ENCODE peak calls at places on chromosomes 1 and 21, in five cellular contexts. X, O, J, Y and D are unnamed samples.

GRCh38 chr1:223831755-223832636 is 13.8 kb downstream of the TP53BP2 start:
- DNase-seq in X (no peak), O (no peak), J (no peak), Y (peak), D (no peak)

GRCh38 chr1:111204211-111204883 is 3.9 kb upstream of the DENND2D start:
- DNase-seq in X (no peak), O (no peak), J (peak), Y (peak), D (peak)

GRCh38 chr1:236322566-236323409 is 41.0 kb upstream of the ERO1B start:
- DNase-seq in X (peak), O (no peak), J (no peak), Y (no peak), D (no peak)

GRCh38 chr1:112058815-112059450 is 69.5 kb upstream of the KCND3 start:
- DNase-seq in X (peak), O (peak), J (no peak), Y (no peak), D (no peak)

GRCh38 chr1:117327008-117327407 is 40.2 kb upstream of the MAN1A2 start:
- DNase-seq in X (no peak), O (no peak), J (no peak), Y (no peak), D (no peak)

GRCh38 chr1:24872446-24872845 is 57.6 kb downstream of the RUNX3 start:
- DNase-seq in X (no peak), O (no peak), J (no peak), Y (no peak), D (no peak)

GRCh38 chr1:25550155-25550506 is 6.7 kb downstream of the LDLRAP1 start:
- DNase-seq in X (no peak), O (no peak), J (no peak), Y (no peak), D (no peak)

GRCh38 chr1:85146972-85147359 is 53.9 kb downstream of the SYDE2 start:
- DNase-seq in X (no peak), O (peak), J (no peak), Y (no peak), D (no peak)

GRCh38 chr1:105793541-105794146 is 1262.8 kb upstream of the PRMT6 start:
- DNase-seq in X (peak), O (peak), J (no peak), Y (peak), D (peak)

GRCh38 chr1:62336638-62337534 is 17.7 kb upstream of the KANK4 start:
- DNase-seq in X (no peak), O (no peak), J (no peak), Y (no peak), D (no peak)

GRCh38 chr1:160608941-160609340 is 29.6 kb upstream of the CD84 start:
- DNase-seq in X (no peak), O (no peak), J (no peak), Y (no peak), D (no peak)

GRCh38 chr1:189899686-189900495 is 577.8 kb downstream of the BRINP3 start:
- DNase-seq in X (no peak), O (no peak), J (no peak), Y (no peak), D (no peak)

GRCh38 chr1:183058835-183059234 is 35.6 kb downstream of the LAMC1 start:
- DNase-seq in X (no peak), O (no peak), J (no peak), Y (no peak), D (no peak)

GRCh38 chr1:2534775-2535387 is 4.8 kb upstream of the HES5 start:
- DNase-seq in X (no peak), O (no peak), J (no peak), Y (no peak), D (no peak)

GRCh38 chr1:10623391-10624145 is 148.8 kb downstream of the PEX14 start:
- DNase-seq in X (no peak), O (no peak), J (no peak), Y (no peak), D (no peak)

GRCh38 chr1:154519661-154520060 is 17.4 kb upstream of the SHE start:
- DNase-seq in X (no peak), O (no peak), J (no peak), Y (no peak), D (no peak)

GRCh38 chr1:234532511-234532922 is 53.5 kb upstream of the TARBP1 start:
- DNase-seq in X (no peak), O (no peak), J (no peak), Y (no peak), D (no peak)

GRCh38 chr1:47703161-47703825 is 265.4 kb downstream of the FOXD2 start:
- DNase-seq in X (no peak), O (no peak), J (no peak), Y (no peak), D (no peak)

GRCh38 chr1:5620997-5621396 is 371.2 kb downstream of the NPHP4 start:
- DNase-seq in X (no peak), O (peak), J (peak), Y (peak), D (peak)

GRCh38 chr21:41137401-41137800 is 30.6 kb upstream of the BACE2 start:
- DNase-seq in X (no peak), O (no peak), J (no peak), Y (no peak), D (no peak)
- TF ChIP-seq JUND in X (no peak), O (no peak), J (no peak), Y (no peak), D (no peak)

DNA sequence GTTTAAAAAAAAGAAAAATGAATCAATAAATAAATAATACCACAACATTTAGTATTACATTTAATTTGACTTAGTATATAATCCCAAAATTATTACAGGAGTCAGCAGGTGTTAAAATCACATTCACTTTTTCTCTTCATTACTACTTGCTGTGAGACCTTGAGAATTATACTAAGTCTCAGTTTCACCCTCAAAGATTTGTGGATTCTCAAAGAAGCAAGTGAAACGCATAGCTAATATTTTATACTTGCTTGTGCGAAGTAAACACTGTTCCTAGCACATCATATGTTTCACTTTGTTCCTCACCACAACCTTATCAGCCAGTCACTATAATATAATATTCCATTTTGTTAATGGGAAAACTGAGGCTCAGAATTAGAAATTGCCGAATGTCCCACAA is 4.0 kb downstream of the CLCA1 start:
- DNase-seq in X (no peak), O (no peak), J (no peak), Y (no peak), D (no peak)
- TF ChIP-seq JUND in X (no peak), O (no peak), J (no peak), Y (no peak), D (no peak)

GRCh38 chr1:180560200-180560867 is 1.6 kb downstream of the OVAAL start:
- DNase-seq in X (no peak), O (peak), J (no peak), Y (no peak), D (peak)

GRCh38 chr1:180558664-180559063 is at the start of gene OVAAL:
- DNase-seq in X (no peak), O (no peak), J (no peak), Y (no peak), D (no peak)

GRCh38 chr1:180551997-180552396 is 6.8 kb upstream of the OVAAL start:
- DNase-seq in X (no peak), O (no peak), J (no peak), Y (no peak), D (no peak)

GRCh38 chr1:180560868-180561600 is 2.3 kb downstream of the OVAAL start:
- DNase-seq in X (no peak), O (no peak), J (no peak), Y (no peak), D (no peak)

GRCh38 chr1:180555411-180555810 is 3.4 kb upstream of the OVAAL start:
- DNase-seq in X (no peak), O (no peak), J (no peak), Y (no peak), D (no peak)
- TF ChIP-seq JUND in X (no peak), O (no peak), J (no peak), Y (no peak), D (no peak)

DNA sequence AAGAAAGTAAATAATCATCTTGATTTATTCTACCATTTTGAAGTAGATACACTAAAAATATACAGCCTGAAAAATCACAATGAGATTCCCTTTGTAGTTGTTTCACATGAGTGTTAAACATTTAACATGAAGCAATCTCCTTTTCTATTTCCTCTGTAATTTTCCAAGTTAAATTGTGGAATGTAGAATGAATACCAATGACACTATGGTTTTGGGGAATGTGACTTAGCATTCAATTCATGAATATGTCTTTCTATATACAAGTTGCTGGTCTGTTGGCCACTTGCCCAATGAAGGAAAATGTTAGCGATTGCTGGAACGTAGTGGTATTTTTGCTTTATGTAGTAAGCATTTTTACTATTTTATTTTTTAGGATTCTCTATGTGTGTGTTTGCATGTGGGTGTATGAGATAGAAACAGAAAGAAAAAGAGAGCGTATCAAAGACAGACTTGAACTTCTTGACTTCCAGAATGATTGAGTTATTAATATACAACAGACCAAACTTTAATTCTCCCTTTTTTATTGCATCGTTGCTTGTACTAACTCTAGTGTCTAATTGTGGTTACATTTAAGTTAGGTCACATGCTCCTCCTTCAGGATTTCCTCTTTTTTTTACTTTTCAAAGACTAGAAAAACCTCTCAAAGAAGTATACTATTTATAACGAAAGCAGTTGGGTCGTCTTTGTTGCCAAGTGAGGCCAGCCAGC is 5.9 kb downstream of the TGFB2 start:
- DNase-seq in X (no peak), O (no peak), J (no peak), Y (no peak), D (no peak)
- TF ChIP-seq JUND in X (no peak), O (no peak), J (no peak), Y (no peak), D (no peak)

GRCh38 chr1:109863699-109864062 is 47.0 kb upstream of the CSF1 start:
- DNase-seq in X (no peak), O (no peak), J (no peak), Y (no peak), D (no peak)
- TF ChIP-seq JUND in X (no peak), O (no peak), J (no peak), Y (no peak), D (no peak)

GRCh38 chr1:31152181-31152768 is 86.8 kb upstream of the PUM1 start:
- DNase-seq in X (no peak), O (peak), J (no peak), Y (no peak), D (no peak)
- TF ChIP-seq JUND in X (no peak), O (no peak), J (no peak), Y (no peak), D (no peak)

GRCh38 chr1:100387209-100387608 is 34.9 kb downstream of the CDC14A start:
- DNase-seq in X (no peak), O (no peak), J (no peak), Y (no peak), D (no peak)
- TF ChIP-seq JUND in X (no peak), O (no peak), J (no peak), Y (no peak), D (no peak)

GRCh38 chr1:14820320-14821085 is 222.0 kb downstream of the KAZN start:
- DNase-seq in X (no peak), O (no peak), J (no peak), Y (no peak), D (no peak)
- TF ChIP-seq JUND in X (no peak), O (no peak), J (no peak), Y (no peak), D (no peak)

GRCh38 chr1:68384321-68384813 is 65.4 kb downstream of the RPE65 start:
- DNase-seq in X (no peak), O (peak), J (peak), Y (no peak), D (no peak)
- TF ChIP-seq JUND in X (no peak), O (no peak), J (peak), Y (peak), D (no peak)